ENCODE peak calls at places on chromosomes 5 and 9, in seven cellular contexts. S, H, X, Z, B, I and P are unnamed samples. For H3K4me1 and H3K27me3, the result is how much of the 10 kb centered on the place peaks cover.

GRCh38 chr5:4730279-4730678 is 409.9 kb upstream of the ADAMTS16 start:
- DNase-seq in X (no peak), S (no peak), Z (no peak), H (no peak), I (no peak), B (no peak), P (no peak)

GRCh38 chr5:132500244-132500930 is 9.8 kb upstream of the IRF1 start:
- DNase-seq in S (no peak), H (no peak), B (no peak), X (peak), Z (no peak), I (peak), P (no peak)

GRCh38 chr5:141940695-141941271 is 17.1 kb downstream of the DELE1 start:
- DNase-seq in B (no peak), I (no peak), H (no peak), Z (no peak), X (no peak), S (peak), P (no peak)

GRCh38 chr5:35312281-35312680 is 82.0 kb upstream of the PRLR start:
- DNase-seq in S (no peak), I (no peak), B (no peak), X (no peak), H (no peak), Z (no peak), P (no peak)

GRCh38 chr5:137605377-137605776 is 106.3 kb upstream of the SPOCK1 start:
- DNase-seq in X (no peak), H (no peak), I (no peak), S (peak), B (no peak), Z (no peak), P (no peak)

GRCh38 chr9:20112367-20112766 is 323.5 kb upstream of the SLC24A2 start:
- DNase-seq in X (no peak), H (no peak), S (no peak), B (no peak), Z (no peak), I (no peak), P (no peak)

GRCh38 chr9:3809724-3810123 is 283.9 kb upstream of the RFX3 start:
- DNase-seq in I (no peak), B (no peak), H (no peak), X (no peak), Z (no peak), S (no peak), P (no peak)

GRCh38 chr5:149203896-149204544 is 62.7 kb downstream of the ABLIM3 start:
- DNase-seq in S (peak), Z (no peak), X (no peak), I (no peak), H (no peak), B (no peak), P (no peak)

GRCh38 chr9:89311346-89312153 is 555 bp downstream of the CKS2 start:
- DNase-seq in Z (peak), H (peak), B (no peak), I (no peak), S (peak), X (peak), P (no peak)

GRCh38 chr5:148632978-148633377 is 21.3 kb downstream of the HTR4 start:
- DNase-seq in S (no peak), Z (no peak), X (no peak), B (no peak), I (no peak), H (no peak), P (no peak)

GRCh38 chr5:139647406-139648204 is 544 bp upstream of the CXXC5 start:
- DNase-seq in S (no peak), H (peak), I (no peak), Z (peak), B (no peak), X (peak), P (no peak)

GRCh38 chr9:20242767-20243166 is 379.5 kb downstream of the MLLT3 start:
- DNase-seq in B (peak), Z (no peak), H (no peak), I (no peak), X (no peak), S (no peak), P (no peak)

GRCh38 chr5:63233906-63234305 is 655.3 kb downstream of the LRRC70 start:
- DNase-seq in I (no peak), Z (no peak), S (no peak), H (no peak), X (no peak), B (no peak), P (no peak)

GRCh38 chr5:95728494-95729114 is 2.5 kb upstream of the RHOBTB3 start:
- DNase-seq in Z (no peak), H (no peak), B (no peak), X (no peak), I (no peak), S (no peak), P (no peak)

GRCh38 chr5:7927466-7928375 is 58.8 kb downstream of the MTRR start:
- DNase-seq in X (peak), S (peak), H (no peak), Z (no peak), I (peak), B (peak), P (peak)

GRCh38 chr5:40552981-40553380 is 126.7 kb upstream of the PTGER4 start:
- DNase-seq in S (no peak), B (no peak), I (no peak), H (no peak), X (no peak), Z (no peak), P (no peak)

GRCh38 chr9:97318433-97318832 is 11.0 kb downstream of the CCDC180 start:
- DNase-seq in S (no peak), B (no peak), I (no peak), H (no peak), X (no peak), Z (no peak), P (no peak)

GRCh38 chr5:1476181-1476966 is 31.1 kb upstream of the SLC6A3 start:
- DNase-seq in S (no peak), I (no peak), B (no peak), X (peak), Z (peak), H (peak), P (no peak)

GRCh38 chr5:56816546-56817081 is 1.3 kb downstream of the MAP3K1 start:
- DNase-seq in B (peak), X (peak), I (peak), S (peak), Z (peak), H (peak), P (no peak)

GRCh38 chr9:744046-744712 is 97.3 kb upstream of the DMRT1 start:
- DNase-seq in H (no peak), B (no peak), S (no peak), X (no peak), I (no peak), Z (no peak), P (no peak)
- H3K4me1 ChIP-seq in H (under half), B (under half), S (under half), X (under half), I (under half), Z (half or more), P (under half)

DNA sequence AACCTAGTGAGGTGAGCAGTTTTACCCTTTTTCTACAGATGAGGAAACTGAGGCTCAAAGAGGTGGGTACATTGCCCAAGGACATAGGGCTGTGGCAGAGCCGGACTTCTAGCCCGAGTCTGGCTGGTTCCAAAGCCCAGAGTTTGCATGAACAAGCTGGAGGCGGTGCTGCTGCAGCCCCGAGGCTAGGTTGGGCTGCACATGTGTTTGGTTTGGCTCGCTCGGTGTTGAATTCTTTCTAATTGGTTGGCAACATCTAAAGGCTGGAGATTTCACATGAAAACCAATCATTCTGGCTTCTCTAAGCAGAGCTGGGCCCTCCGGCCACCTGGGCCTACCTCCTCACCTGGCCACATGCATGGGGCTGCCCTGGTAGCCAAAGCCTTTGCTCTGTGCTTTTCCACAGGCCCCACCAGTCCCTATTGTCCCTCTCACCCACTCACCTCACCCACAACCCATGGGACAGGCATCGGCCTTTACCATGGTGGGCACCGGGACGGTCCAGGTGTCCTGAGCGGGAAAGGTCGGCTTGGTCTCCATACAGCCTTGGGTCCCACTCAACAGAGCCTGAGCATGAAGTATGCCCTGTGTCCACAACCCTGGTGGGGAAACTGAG is 262.3 kb downstream of the NSG2 start:
- DNase-seq in I (no peak), H (no peak), B (no peak), X (no peak), Z (no peak), S (no peak), P (no peak)
- H3K27me3 ChIP-seq in I (under half), H (under half), B (under half), X (under half), Z (under half), S (under half), P (under half)

DNA sequence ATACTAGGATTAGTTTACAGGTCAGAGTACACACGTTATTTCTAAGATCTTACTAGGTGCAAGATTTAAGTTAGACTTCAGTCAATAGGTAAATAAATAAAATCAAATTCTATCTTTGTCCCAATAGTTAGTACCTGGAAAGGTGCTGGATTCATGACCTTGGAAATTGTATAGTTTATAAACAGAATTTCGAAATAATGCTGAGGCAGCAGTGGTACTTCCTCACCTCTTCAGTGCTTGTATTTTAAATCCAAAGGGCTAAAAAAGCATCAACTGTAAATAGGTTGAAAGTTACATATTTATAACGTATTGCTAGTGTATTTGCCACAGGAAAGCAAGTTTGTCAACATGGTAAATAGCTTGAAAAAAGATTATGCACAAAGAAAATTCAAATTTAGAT is 46.6 kb downstream of the NR3C1 start:
- DNase-seq in H (no peak), S (no peak), X (no peak), Z (no peak), I (no peak), B (no peak), P (no peak)
- H3K4me1 ChIP-seq in H (under half), S (under half), X (half or more), Z (half or more), I (under half), B (half or more), P (half or more)

DNA sequence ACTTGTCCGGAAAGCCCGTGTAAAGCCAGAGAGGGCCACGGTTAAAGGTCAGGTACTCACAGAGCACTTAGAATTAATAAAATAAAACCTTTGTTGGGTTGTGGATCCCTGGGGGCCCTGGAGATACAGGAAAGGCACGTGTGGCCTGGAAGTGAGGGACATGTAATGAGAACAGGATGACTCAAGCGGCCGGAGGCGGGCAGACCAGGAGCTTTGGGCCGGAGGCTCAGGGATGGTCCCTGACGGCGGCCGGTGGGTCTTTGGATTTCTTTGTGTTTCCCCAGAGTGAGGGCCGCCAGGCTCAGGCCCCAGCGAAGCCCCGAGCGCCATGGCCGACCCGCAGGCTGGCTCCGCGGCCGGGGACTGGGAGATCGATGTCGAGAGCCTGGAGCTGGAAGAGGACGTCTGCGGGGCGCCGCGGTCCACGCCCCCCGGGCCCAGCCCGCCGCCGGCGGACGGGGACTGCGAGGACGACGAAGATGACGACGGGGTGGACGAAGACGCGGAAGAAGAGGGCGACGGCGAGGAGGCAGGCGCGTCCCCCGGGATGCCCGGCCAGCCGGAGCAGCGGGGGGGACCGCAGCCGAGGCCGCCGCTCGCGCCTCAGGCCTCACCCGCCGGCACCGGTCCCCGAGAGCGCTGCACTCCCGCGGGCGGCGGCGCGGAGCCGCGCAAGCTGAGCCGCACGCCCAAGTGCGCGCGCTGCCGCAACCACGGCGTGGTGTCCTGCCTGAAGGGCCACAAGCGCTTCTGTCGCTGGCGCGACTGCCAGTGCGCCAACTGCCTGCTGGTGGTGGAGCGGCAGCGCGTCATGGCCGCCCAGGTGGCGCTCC is 1.3 kb downstream of the DMRT2 start:
- DNase-seq in S (no peak), X (peak), I (no peak), Z (no peak), B (no peak), H (no peak), P (no peak)
- H3K27me3 ChIP-seq in S (under half), X (under half), I (under half), Z (half or more), B (under half), H (under half), P (under half)

DNA sequence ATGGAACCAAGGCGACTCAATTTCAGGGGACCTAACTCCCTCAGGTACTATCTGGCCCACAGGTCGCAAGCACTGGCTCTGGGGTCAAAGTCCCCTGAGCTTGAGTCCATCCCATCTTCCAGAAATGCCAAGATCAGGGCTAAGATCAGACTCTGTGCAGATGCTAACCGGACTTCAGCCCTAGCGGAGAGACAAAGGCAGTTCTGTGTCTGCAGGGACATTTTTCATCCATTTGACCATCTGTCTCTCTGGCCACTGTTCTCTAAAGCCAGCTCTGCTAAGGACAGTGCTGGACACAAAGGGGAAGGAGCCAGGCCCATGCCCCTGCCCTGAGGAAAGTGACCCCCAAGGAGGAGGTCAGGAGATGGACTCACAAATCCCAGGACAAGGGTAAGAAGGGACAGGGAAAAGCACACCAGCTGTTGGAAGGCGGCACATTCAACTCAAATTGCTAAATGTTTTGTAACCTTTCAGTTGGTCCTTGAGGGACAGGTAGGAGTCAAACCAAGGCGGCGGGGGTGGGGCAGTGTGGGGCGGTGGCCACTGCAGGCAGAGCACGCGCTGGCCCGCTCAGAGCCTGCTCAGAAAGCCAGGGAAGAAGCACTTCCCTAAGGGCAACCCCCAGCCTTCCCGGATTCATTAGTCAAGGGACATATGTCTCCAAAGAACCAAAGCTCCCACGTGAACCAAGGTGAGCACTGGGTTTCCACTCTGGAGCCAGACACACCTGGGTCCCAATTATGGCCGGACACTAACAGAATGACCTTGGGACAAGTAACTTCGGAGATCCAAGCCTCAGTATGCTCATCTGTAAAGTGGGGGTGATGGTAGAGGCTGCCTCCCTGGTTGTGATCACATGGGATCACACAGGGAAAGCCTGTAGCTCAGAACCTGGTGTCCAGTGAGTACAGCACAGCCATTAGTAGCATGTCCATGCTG is 42.8 kb downstream of the STK10 start:
- DNase-seq in H (no peak), B (no peak), X (no peak), S (no peak), I (no peak), Z (no peak), P (no peak)
- H3K4me1 ChIP-seq in H (under half), B (half or more), X (half or more), S (under half), I (under half), Z (under half), P (under half)

GRCh38 chr9:96026655-96027213 is 151.2 kb downstream of the ERCC6L2 start:
- DNase-seq in X (no peak), S (no peak), H (no peak), B (no peak), Z (no peak), I (no peak), P (no peak)

GRCh38 chr9:96029722-96030515 is 154.4 kb downstream of the ERCC6L2 start:
- DNase-seq in Z (no peak), H (peak), S (no peak), X (no peak), B (no peak), I (no peak), P (no peak)

GRCh38 chr9:96027271-96028131 is 152.0 kb downstream of the ERCC6L2 start:
- DNase-seq in X (no peak), Z (no peak), B (no peak), I (no peak), H (peak), S (no peak), P (no peak)

GRCh38 chr9:96022445-96023031 is 147.0 kb downstream of the ERCC6L2 start:
- DNase-seq in I (peak), Z (no peak), B (no peak), X (peak), H (no peak), S (no peak), P (no peak)

GRCh38 chr9:96025995-96026572 is 150.6 kb downstream of the ERCC6L2 start:
- DNase-seq in I (no peak), H (no peak), S (no peak), Z (no peak), X (no peak), B (no peak), P (no peak)
- H3K27me3 ChIP-seq in I (under half), H (under half), S (half or more), Z (under half), X (under half), B (under half), P (under half)